ENCODE peak calls at places on chromosomes 3 and 15, in five cellular contexts. H, G, S, O and T are unnamed samples.

GRCh38 chr15:71237456-71238188 is 122.4 kb downstream of the THSD4 start:
- DNase-seq in H (peak), G (no peak), S (no peak), O (no peak), T (no peak)

GRCh38 chr15:62506217-62506805 is 341.2 kb upstream of the C2CD4B start:
- DNase-seq in H (peak), G (no peak), S (no peak), O (no peak), T (no peak)

GRCh38 chr3:165406425-165406824 is 210.2 kb upstream of the SLITRK3 start:
- DNase-seq in G (no peak), H (no peak), O (no peak), S (no peak), T (no peak)

GRCh38 chr3:64293121-64293520 is 67.9 kb upstream of the PRICKLE2 start:
- DNase-seq in O (no peak), S (no peak), G (no peak), H (no peak), T (no peak)

GRCh38 chr3:12628813-12629212 is 35.1 kb downstream of the RAF1 start:
- DNase-seq in H (no peak), O (no peak), S (no peak), G (no peak), T (no peak)

GRCh38 chr3:62558549-62559112 is 185.3 kb upstream of the FEZF2 start:
- DNase-seq in G (no peak), S (peak), O (no peak), H (peak), T (peak)

GRCh38 chr3:147934316-147935188 is 525.4 kb downstream of the ZIC1 start:
- DNase-seq in O (no peak), H (no peak), G (no peak), S (no peak), T (no peak)

GRCh38 chr15:94008101-94009080 is 223.0 kb upstream of the MCTP2 start:
- DNase-seq in H (no peak), G (no peak), O (no peak), S (no peak), T (no peak)

GRCh38 chr15:79432345-79433311 is 492 bp downstream of the MINAR1 start:
- DNase-seq in G (no peak), H (peak), O (no peak), S (no peak), T (no peak)

GRCh38 chr15:38562278-38562677 is 2.3 kb downstream of the RASGRP1 start:
- DNase-seq in H (no peak), S (no peak), G (no peak), O (no peak), T (no peak)

GRCh38 chr3:40229411-40229810 is 80.1 kb upstream of the EIF1B start:
- DNase-seq in H (no peak), S (no peak), O (no peak), G (no peak), T (peak)